ENCODE peak calls at places on chromosomes 12 and 14, in four cellular contexts. Q is brain microvascular endothelial cell, P is lower lobe of right lung, C is kidney epithelial cell. L is an unnamed sample.

GRCh38 chr14:57352771-57353170 is 37.6 kb upstream of the NAA30 start:
- DNase-seq in Q (no peak), P (no peak), C (no peak), L (no peak)

GRCh38 chr12:90366286-90366685 is 588.7 kb downstream of the CCER1 start:
- DNase-seq in Q (peak; percentile 58), P (no peak), C (no peak), L (peak; percentile 69)

GRCh38 chr12:48779869-48780268 is 9.0 kb downstream of the ADCY6 start:
- DNase-seq in Q (peak; percentile 67), P (no peak), C (no peak), L (peak; percentile 25)

GRCh38 chr14:71203306-71203705 is 296.0 kb downstream of the PCNX1 start:
- DNase-seq in Q (no peak), P (no peak), C (no peak), L (no peak)

GRCh38 chr12:29152223-29152868 is 3.3 kb downstream of the FAR2 start:
- DNase-seq in Q (no peak), P (no peak), C (no peak), L (no peak)

GRCh38 chr12:105783983-105784947 is 354.5 kb downstream of the NUAK1 start:
- DNase-seq in Q (no peak), P (no peak), C (no peak), L (no peak)

GRCh38 chr12:33439587-33440011 is at the start of gene SYT10:
- DNase-seq in Q (no peak), P (no peak), C (no peak), L (no peak)

GRCh38 chr14:81450100-81450531 is 50.0 kb upstream of the STON2 start:
- DNase-seq in Q (no peak), P (no peak), C (no peak), L (no peak)

GRCh38 chr14:44803239-44803905 is 158.4 kb downstream of the KLHL28 start:
- DNase-seq in Q (peak; percentile 18), P (no peak), C (no peak), L (peak; percentile 23)

GRCh38 chr12:26789731-26790644 is 43.0 kb downstream of the ITPR2 start:
- DNase-seq in Q (peak; percentile 66), P (no peak), C (no peak), L (no peak)

GRCh38 chr14:99363051-99363450 is 91.1 kb upstream of the BCL11B start:
- DNase-seq in Q (no peak), P (no peak), C (no peak), L (no peak)

GRCh38 chr12:54701940-54702592 is 53.9 kb upstream of the DCD start:
- DNase-seq in Q (peak; percentile 32), P (no peak), C (no peak), L (peak; percentile 10)

GRCh38 chr14:79411403-79412174 is 799.7 kb downstream of the DIO2 start:
- DNase-seq in Q (no peak), P (no peak), C (no peak), L (no peak)

GRCh38 chr12:39230086-39230485 is 212.8 kb downstream of the KIF21A start:
- DNase-seq in Q (peak; percentile 1), P (no peak), C (no peak), L (no peak)

GRCh38 chr14:92914087-92914656 is 8.8 kb upstream of the CHGA start:
- DNase-seq in Q (no peak), P (no peak), C (no peak), L (no peak)

GRCh38 chr14:74035556-74035955 is 16.4 kb downstream of the BBOF1 start:
- DNase-seq in Q (peak; percentile 32), P (no peak), C (no peak), L (no peak)

GRCh38 chr14:102479777-102480176 is 29.8 kb downstream of the ANKRD9 start:
- DNase-seq in Q (no peak), P (peak; percentile 76), C (no peak), L (no peak)

GRCh38 chr12:47775100-47775911 is 2.3 kb downstream of the SLC48A1 start:
- DNase-seq in Q (no peak), P (peak; percentile 50), C (no peak), L (no peak)

GRCh38 chr12:111190741-111191526 is 178.0 kb downstream of the PHETA1 start:
- DNase-seq in Q (no peak), P (no peak), C (no peak), L (no peak)

GRCh38 chr12:2666411-2666810 is 128.4 kb upstream of the FKBP4 start:
- DNase-seq in Q (no peak), P (no peak), C (no peak), L (no peak)

GRCh38 chr12:39816671-39817185 is 197.1 kb upstream of the ABCD2 start:
- DNase-seq in Q (no peak), P (no peak), C (no peak), L (no peak)

GRCh38 chr12:122840580-122841513 is 5.6 kb downstream of the HIP1R start:
- DNase-seq in Q (peak; percentile 20), P (peak; percentile 24), C (no peak), L (no peak)

GRCh38 chr14:92759679-92760523 is 11.5 kb upstream of the LGMN start:
- DNase-seq in Q (no peak), P (no peak), C (no peak), L (no peak)

GRCh38 chr14:97077253-97077653 is 280.1 kb downstream of the VRK1 start:
- DNase-seq in Q (peak; percentile 47), P (peak; percentile 47), C (peak; percentile 71), L (peak; percentile 55)

GRCh38 chr12:15631007-15631715 is 158.0 kb downstream of the EPS8 start:
- DNase-seq in Q (no peak), P (no peak), C (no peak), L (no peak)
- H3K4me3 ChIP-seq in Q (no peak overlapping the region), P (no peak overlapping the region), C (no peak overlapping the region), L (no peak overlapping the region)

DNA sequence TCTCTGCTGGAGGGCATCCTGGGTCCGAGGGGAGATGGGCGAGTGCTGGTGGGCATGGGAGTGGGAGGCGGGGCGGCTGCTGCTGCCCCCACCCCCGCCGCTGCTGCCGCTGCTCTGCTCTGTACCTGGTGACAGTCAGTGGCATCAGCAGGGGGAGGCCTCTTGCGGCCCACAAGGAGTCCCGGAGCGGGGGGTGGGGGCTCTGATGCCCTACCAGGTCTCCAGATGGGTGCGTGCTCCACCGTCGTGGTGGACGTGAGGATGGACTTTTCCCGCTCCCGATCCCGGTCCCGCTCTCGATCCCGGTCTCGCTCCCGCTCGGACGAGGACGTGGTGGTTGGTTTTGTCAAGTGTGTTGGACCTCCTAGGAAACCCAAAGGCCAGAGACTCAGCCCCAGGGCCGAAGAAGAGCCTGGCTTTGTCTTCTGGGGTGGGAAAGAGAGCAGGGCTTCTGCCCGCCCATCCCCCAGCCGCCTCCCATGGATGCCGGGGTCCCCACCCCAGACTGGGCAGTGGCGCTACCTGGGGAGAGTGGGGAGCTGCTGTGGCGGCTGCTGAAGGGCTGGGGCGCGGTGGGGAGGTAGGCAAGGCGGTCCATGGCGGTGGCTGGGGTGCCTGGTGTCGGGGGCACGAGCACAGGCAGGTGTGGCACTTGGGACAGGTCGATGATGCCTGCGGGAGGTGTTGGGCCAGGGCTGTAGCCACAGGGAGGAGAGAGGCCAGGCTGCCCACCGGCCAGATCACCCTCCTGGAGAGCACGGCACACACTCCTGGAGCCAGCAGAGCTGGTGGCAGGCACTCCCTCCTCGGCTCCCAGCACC is 45.4 kb downstream of the RFLNA start:
- DNase-seq in Q (no peak), P (no peak), C (no peak), L (no peak)
- TF ChIP-seq CTCF in Q (no peak), P (no peak), C (no peak), L (no peak)

GRCh38 chr12:121575952-121576615 is 4.7 kb downstream of the KDM2B start:
- DNase-seq in Q (no peak), P (no peak), C (no peak), L (no peak)
- H3K4me3 ChIP-seq in Q (no peak overlapping the region), P (no peak overlapping the region), C (no peak overlapping the region), L (no peak overlapping the region)

GRCh38 chr14:33964599-33965317 is 13.9 kb upstream of the EGLN3 start:
- DNase-seq in Q (no peak), P (no peak), C (no peak), L (no peak)
- TF ChIP-seq CTCF in Q (no peak), P (no peak), C (no peak), L (no peak)

GRCh38 chr12:132328282-132329029 is 933 bp downstream of the GALNT9 start:
- DNase-seq in Q (no peak), P (no peak), C (no peak), L (no peak)

GRCh38 chr12:132326646-132327045 is 2.7 kb downstream of the GALNT9 start:
- DNase-seq in Q (no peak), P (no peak), C (no peak), L (no peak)

GRCh38 chr12:132329036-132329738 is at the start of gene GALNT9:
- DNase-seq in Q (no peak), P (no peak), C (no peak), L (no peak)

GRCh38 chr12:132325733-132326130 is 3.7 kb downstream of the GALNT9 start:
- DNase-seq in Q (no peak), P (no peak), C (no peak), L (no peak)

DNA sequence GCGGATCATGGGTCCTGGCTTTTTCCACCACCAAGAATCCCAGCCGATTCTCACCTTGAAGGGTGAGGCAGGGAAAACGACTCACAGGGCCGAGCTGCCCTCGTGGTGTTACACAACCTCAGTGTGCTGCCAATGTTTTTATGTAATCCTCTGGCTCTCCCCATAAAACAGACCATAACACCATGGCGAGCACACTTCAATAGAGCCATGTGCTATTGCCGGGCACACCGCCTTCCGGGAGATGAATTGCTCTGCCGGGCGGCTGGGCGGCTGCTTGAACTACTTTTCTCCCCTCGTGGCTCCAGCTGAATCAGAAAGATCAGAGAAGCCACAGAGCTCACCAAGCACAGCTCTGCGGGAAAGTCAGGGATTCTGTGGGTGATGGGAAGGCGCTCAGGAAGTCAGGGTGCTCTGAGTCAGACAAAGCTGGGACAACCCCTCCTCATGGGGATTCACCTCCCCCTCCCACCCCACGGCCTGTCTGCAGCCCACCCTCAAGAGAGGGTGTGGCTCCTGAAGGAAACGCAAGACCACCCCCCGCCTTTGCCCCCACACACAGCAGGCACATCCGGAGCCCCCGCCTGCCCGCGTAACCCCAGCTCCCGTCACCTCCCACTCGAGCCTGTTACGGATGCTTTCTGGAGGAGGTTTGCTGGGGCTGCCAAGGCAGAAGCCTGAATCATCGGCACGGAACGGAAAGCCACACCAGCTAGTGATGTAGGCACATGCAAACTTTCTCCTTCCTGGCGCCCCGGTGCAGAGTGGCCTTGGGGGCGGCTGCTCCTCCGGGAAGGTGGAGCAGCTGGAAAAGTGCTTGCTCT is 1.8 kb downstream of the GALNT9 start:
- DNase-seq in Q (peak; percentile 88), P (peak; percentile 53), C (peak; percentile 55), L (peak; percentile 82)
- H3K4me3 ChIP-seq in Q (no peak overlapping the region), P (no peak overlapping the region), C (no peak overlapping the region), L (peak overlapping the region; percentile 43)

GRCh38 chr12:62832528-62832927 is 102.4 kb downstream of the PPM1H start:
- DNase-seq in Q (no peak), P (no peak), C (no peak), L (no peak)
- TF ChIP-seq CTCF in Q (no peak), P (no peak), C (no peak), L (no peak)

DNA sequence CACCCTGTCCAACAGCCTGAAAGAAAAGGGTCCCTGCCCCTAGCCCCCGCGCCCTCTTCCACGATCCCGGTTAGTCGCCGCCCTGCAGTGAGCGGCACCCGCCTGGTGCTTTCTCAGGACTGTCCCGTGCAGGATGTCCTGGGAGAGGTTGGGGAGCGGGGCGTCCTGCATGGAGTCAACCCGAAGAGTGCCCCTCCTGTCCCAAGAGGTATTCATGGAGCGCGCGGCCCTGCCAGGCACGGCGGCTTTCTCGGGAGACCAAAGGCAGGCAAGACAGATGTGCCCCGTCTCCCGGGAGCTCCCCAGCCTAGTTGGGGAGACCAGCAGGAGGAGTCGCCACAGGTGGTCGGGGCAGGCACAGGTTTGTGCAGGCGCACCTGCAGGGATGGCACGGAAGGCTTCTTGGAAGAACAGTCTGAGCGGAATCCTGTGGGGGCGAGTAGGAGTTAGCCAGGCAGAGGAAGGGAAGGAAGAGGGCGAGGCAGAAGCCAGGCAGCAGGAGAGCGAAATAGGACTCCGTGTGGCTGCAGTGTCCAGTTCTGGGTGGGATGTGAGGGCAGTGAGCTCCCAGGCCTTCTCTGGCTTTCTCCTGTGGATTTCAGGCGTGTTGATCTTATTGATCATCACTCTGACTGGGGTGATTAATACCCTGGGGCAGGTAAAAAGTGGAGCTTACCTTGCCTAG is 723 bp downstream of the SIVA1 start:
- DNase-seq in Q (no peak), P (no peak), C (no peak), L (no peak)
- H3K4me3 ChIP-seq in Q (peak overlapping the region; percentile 99), P (peak overlapping the region; percentile 98), C (peak overlapping the region; percentile 88), L (peak overlapping the region; percentile 91)